ENCODE peak calls at places on chromosomes 12 and 14, in five cellular contexts. One of them, this sample, is unnamed.

GRCh38 chr14:76502638-76503037 is 126.7 kb downstream of the ESRRB start:
- DNase-seq in stimulated activated CD4-positive, alpha-beta T cell treated with anti-CD3 and anti-CD28 coated beads, Interleukin-2, amount 100 ng/mL, for 24 hours: no peak
- DNase-seq in stimulated activated CD8-positive, alpha-beta memory T cell treated with anti-CD3 and anti-CD28 coated beads, Interleukin-7, amount 100 ng/mL, for 1 hour: no peak
- DNase-seq in AG08396: no peak
- DNase-seq in iPS-NIHi11: no peak
- DNase-seq in this sample: no peak

GRCh38 chr12:131375972-131376345 is 334.9 kb upstream of the SFSWAP start:
- DNase-seq in stimulated activated CD4-positive, alpha-beta T cell treated with anti-CD3 and anti-CD28 coated beads, Interleukin-2, amount 100 ng/mL, for 24 hours: no peak
- DNase-seq in AG08396: no peak
- DNase-seq in iPS-NIHi11: no peak
- DNase-seq in stimulated activated CD8-positive, alpha-beta memory T cell treated with anti-CD3 and anti-CD28 coated beads, Interleukin-7, amount 100 ng/mL, for 1 hour: no peak
- DNase-seq in this sample: no peak

GRCh38 chr12:34287437-34287836 is 265.1 kb downstream of the ALG10 start:
- DNase-seq in iPS-NIHi11: no peak
- DNase-seq in stimulated activated CD8-positive, alpha-beta memory T cell treated with anti-CD3 and anti-CD28 coated beads, Interleukin-7, amount 100 ng/mL, for 1 hour: no peak
- DNase-seq in stimulated activated CD4-positive, alpha-beta T cell treated with anti-CD3 and anti-CD28 coated beads, Interleukin-2, amount 100 ng/mL, for 24 hours: no peak
- DNase-seq in AG08396: no peak
- DNase-seq in this sample: no peak

GRCh38 chr12:64400041-64400440 is 4.2 kb upstream of the XPOT start:
- DNase-seq in iPS-NIHi11: peak
- DNase-seq in AG08396: peak
- DNase-seq in stimulated activated CD8-positive, alpha-beta memory T cell treated with anti-CD3 and anti-CD28 coated beads, Interleukin-7, amount 100 ng/mL, for 1 hour: no peak
- DNase-seq in stimulated activated CD4-positive, alpha-beta T cell treated with anti-CD3 and anti-CD28 coated beads, Interleukin-2, amount 100 ng/mL, for 24 hours: no peak
- DNase-seq in this sample: no peak

GRCh38 chr14:50320279-50320678 is 8.2 kb downstream of the DMAC2L start:
- DNase-seq in iPS-NIHi11: no peak
- DNase-seq in AG08396: peak
- DNase-seq in stimulated activated CD8-positive, alpha-beta memory T cell treated with anti-CD3 and anti-CD28 coated beads, Interleukin-7, amount 100 ng/mL, for 1 hour: no peak
- DNase-seq in stimulated activated CD4-positive, alpha-beta T cell treated with anti-CD3 and anti-CD28 coated beads, Interleukin-2, amount 100 ng/mL, for 24 hours: peak
- DNase-seq in this sample: no peak

GRCh38 chr12:125403145-125403789 is 338.0 kb downstream of the AACS start:
- DNase-seq in iPS-NIHi11: peak
- DNase-seq in stimulated activated CD4-positive, alpha-beta T cell treated with anti-CD3 and anti-CD28 coated beads, Interleukin-2, amount 100 ng/mL, for 24 hours: no peak
- DNase-seq in stimulated activated CD8-positive, alpha-beta memory T cell treated with anti-CD3 and anti-CD28 coated beads, Interleukin-7, amount 100 ng/mL, for 1 hour: no peak
- DNase-seq in AG08396: peak
- DNase-seq in this sample: peak

GRCh38 chr12:116708826-116709756 is 28.8 kb downstream of the SPRING1 start:
- DNase-seq in stimulated activated CD4-positive, alpha-beta T cell treated with anti-CD3 and anti-CD28 coated beads, Interleukin-2, amount 100 ng/mL, for 24 hours: peak
- DNase-seq in stimulated activated CD8-positive, alpha-beta memory T cell treated with anti-CD3 and anti-CD28 coated beads, Interleukin-7, amount 100 ng/mL, for 1 hour: peak
- DNase-seq in AG08396: peak
- DNase-seq in iPS-NIHi11: no peak
- DNase-seq in this sample: peak

GRCh38 chr12:119340604-119341003 is 6.1 kb downstream of the CCDC60 start:
- DNase-seq in stimulated activated CD8-positive, alpha-beta memory T cell treated with anti-CD3 and anti-CD28 coated beads, Interleukin-7, amount 100 ng/mL, for 1 hour: no peak
- DNase-seq in iPS-NIHi11: no peak
- DNase-seq in stimulated activated CD4-positive, alpha-beta T cell treated with anti-CD3 and anti-CD28 coated beads, Interleukin-2, amount 100 ng/mL, for 24 hours: no peak
- DNase-seq in AG08396: no peak
- DNase-seq in this sample: no peak

GRCh38 chr12:127813147-127813546 is 453.8 kb upstream of the TMEM132C start:
- DNase-seq in stimulated activated CD8-positive, alpha-beta memory T cell treated with anti-CD3 and anti-CD28 coated beads, Interleukin-7, amount 100 ng/mL, for 1 hour: no peak
- DNase-seq in AG08396: no peak
- DNase-seq in stimulated activated CD4-positive, alpha-beta T cell treated with anti-CD3 and anti-CD28 coated beads, Interleukin-2, amount 100 ng/mL, for 24 hours: no peak
- DNase-seq in iPS-NIHi11: no peak
- DNase-seq in this sample: no peak

GRCh38 chr12:65607271-65607880 is 216.9 kb upstream of the HMGA2 start:
- DNase-seq in stimulated activated CD4-positive, alpha-beta T cell treated with anti-CD3 and anti-CD28 coated beads, Interleukin-2, amount 100 ng/mL, for 24 hours: no peak
- DNase-seq in stimulated activated CD8-positive, alpha-beta memory T cell treated with anti-CD3 and anti-CD28 coated beads, Interleukin-7, amount 100 ng/mL, for 1 hour: no peak
- DNase-seq in iPS-NIHi11: no peak
- DNase-seq in AG08396: no peak
- DNase-seq in this sample: no peak

GRCh38 chr12:3263939-3264699 is 186.9 kb downstream of the TSPAN9 start:
- DNase-seq in AG08396: no peak
- DNase-seq in stimulated activated CD4-positive, alpha-beta T cell treated with anti-CD3 and anti-CD28 coated beads, Interleukin-2, amount 100 ng/mL, for 24 hours: no peak
- DNase-seq in stimulated activated CD8-positive, alpha-beta memory T cell treated with anti-CD3 and anti-CD28 coated beads, Interleukin-7, amount 100 ng/mL, for 1 hour: no peak
- DNase-seq in iPS-NIHi11: no peak
- DNase-seq in this sample: no peak